ENCODE peak calls at places on chromosomes 13 and 19, in five cellular contexts. W is OCI-LY7, O is tibial nerve, J is choroid plexus epithelial cell, G is foreskin fibroblast. A is an unnamed sample.

GRCh38 chr13:40666905-40667621 is 622 bp upstream of the FOXO1 start:
- DNase-seq in W (peak), O (peak), J (no peak), G (peak), A (no peak)

GRCh38 chr19:16263115-16263839 is 61.3 kb upstream of the KLF2 start:
- DNase-seq in W (peak), O (no peak), J (no peak), G (no peak), A (no peak)

GRCh38 chr19:40519352-40520322 is 52.8 kb downstream of the SPTBN4 start:
- DNase-seq in W (no peak), O (no peak), J (peak), G (peak), A (no peak)

GRCh38 chr13:49545661-49546060 is 39.7 kb downstream of the RCBTB1 start:
- DNase-seq in W (no peak), O (no peak), J (no peak), G (no peak), A (no peak)

GRCh38 chr13:45441633-45442032 is 23.1 kb upstream of the COG3 start:
- DNase-seq in W (no peak), O (no peak), J (peak), G (peak), A (no peak)

GRCh38 chr13:25927363-25927762 is 124.5 kb downstream of the SHISA2 start:
- DNase-seq in W (no peak), O (no peak), J (no peak), G (no peak), A (no peak)

GRCh38 chr13:99281811-99282263 is 23.7 kb upstream of the GPR18 start:
- DNase-seq in W (no peak), O (peak), J (peak), G (no peak), A (no peak)

GRCh38 chr19:24086974-24087595 is at the start of gene ZNF254:
- DNase-seq in W (peak), O (peak), J (peak), G (peak), A (peak)

GRCh38 chr13:58190578-58190977 is 559.0 kb downstream of the PCDH17 start:
- DNase-seq in W (no peak), O (no peak), J (no peak), G (no peak), A (no peak)

GRCh38 chr13:94548382-94549240 is 47.3 kb downstream of the TGDS start:
- DNase-seq in W (peak), O (peak), J (peak), G (peak), A (peak)

GRCh38 chr13:86870388-86870966 is 800.7 kb upstream of the SLITRK5 start:
- DNase-seq in W (peak), O (no peak), J (peak), G (peak), A (no peak)

GRCh38 chr13:85798999-85799646 is at the start of gene SLITRK6:
- DNase-seq in W (no peak), O (no peak), J (peak), G (peak), A (no peak)

GRCh38 chr13:73303858-73304257 is 245.1 kb downstream of the KLF5 start:
- DNase-seq in W (no peak), O (no peak), J (peak), G (no peak), A (no peak)

GRCh38 chr13:54750521-54750920 is 1721.9 kb downstream of the OLFM4 start:
- DNase-seq in W (no peak), O (no peak), J (no peak), G (no peak), A (no peak)

GRCh38 chr19:13154241-13154778 is 4.1 kb downstream of the IER2 start:
- DNase-seq in W (peak), O (peak), J (peak), G (peak), A (peak)

GRCh38 chr19:58385313-58386165 is 1.5 kb upstream of the RPS5 start:
- DNase-seq in W (no peak), O (no peak), J (peak), G (no peak), A (no peak)

GRCh38 chr19:952049-952679 is 26.3 kb downstream of the ARID3A start:
- DNase-seq in W (no peak), O (no peak), J (no peak), G (no peak), A (no peak)

GRCh38 chr13:20191902-20192469 is 752 bp downstream of the GJB2 start:
- DNase-seq in W (no peak), O (no peak), J (peak), G (peak), A (no peak)

GRCh38 chr19:30214651-30215051 is 157.5 kb upstream of the ZNF536 start:
- DNase-seq in W (peak), O (no peak), J (no peak), G (peak), A (no peak)

DNA sequence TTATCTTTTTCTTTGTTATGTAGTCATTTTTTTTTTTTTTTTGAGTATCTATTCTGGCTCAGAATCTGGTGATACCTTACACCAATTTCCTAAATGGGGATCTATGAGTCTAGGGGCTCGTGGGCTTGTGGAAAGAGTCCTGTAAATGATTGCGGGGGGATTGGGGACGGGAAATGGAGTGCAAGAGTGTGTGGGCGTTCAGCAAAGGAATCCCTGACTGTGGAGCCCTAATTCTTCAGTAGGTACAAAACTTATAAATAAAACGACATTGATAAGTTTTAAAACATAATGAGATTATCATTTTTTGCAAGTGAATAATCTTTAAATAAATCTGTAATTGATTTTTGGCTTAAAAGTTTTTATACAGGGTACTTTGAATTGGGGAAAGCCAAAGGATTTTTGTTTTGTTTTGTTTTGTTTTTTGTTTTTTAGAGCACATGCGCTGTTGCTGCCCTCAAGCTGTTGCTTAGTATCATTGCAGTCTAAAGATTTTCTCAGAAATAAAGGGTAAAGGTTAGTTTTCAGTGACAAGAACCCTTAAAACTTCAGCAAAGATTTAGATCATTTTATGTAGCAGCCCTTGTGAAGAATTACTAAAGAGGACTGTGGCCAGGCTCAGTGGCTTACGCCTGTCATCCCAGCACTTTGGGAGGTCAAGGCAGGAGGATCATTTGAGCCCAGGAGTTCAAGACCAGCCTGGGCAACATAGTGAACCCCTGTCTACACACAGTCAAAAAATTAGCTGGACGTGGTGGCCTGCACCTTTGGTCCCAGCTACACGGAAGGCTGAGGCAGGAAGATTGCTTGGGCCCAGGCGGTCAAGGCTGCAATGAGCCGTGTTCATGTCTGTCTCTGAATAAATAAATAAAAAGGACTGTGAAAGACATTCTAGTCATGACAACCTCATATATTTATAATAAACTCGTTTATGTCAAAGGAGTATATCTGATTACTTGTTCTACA is 1.7 kb downstream of the ERCC5 start:
- DNase-seq in W (peak), O (no peak), J (peak), G (peak), A (no peak)
- H3K4me3 ChIP-seq in W (peak), O (peak), J (peak), G (peak), A (peak)

GRCh38 chr19:47381121-47381520 is 32.0 kb downstream of the DHX34 start:
- DNase-seq in W (no peak), O (no peak), J (no peak), G (no peak), A (no peak)
- TF ChIP-seq CTCF in W (no peak), O (no peak), J (no peak), G (no peak), A (no peak)

GRCh38 chr19:17796013-17796837 is 1.3 kb downstream of the B3GNT3 start:
- DNase-seq in W (no peak), O (no peak), J (no peak), G (no peak), A (no peak)
- H3K4me3 ChIP-seq in W (no peak), O (no peak), J (no peak), G (no peak), A (no peak)

GRCh38 chr13:80341771-80342271 is 895 bp upstream of the SPRY2 start:
- DNase-seq in W (no peak), O (no peak), J (peak), G (peak), A (peak)

GRCh38 chr13:80339841-80340642 is 884 bp downstream of the SPRY2 start:
- DNase-seq in W (no peak), O (no peak), J (peak), G (peak), A (peak)

GRCh38 chr13:80342541-80343371 is 1.8 kb upstream of the SPRY2 start:
- DNase-seq in W (peak), O (peak), J (peak), G (peak), A (peak)

GRCh38 chr13:80340643-80341097 is 256 bp downstream of the SPRY2 start:
- DNase-seq in W (no peak), O (no peak), J (peak), G (no peak), A (no peak)

DNA sequence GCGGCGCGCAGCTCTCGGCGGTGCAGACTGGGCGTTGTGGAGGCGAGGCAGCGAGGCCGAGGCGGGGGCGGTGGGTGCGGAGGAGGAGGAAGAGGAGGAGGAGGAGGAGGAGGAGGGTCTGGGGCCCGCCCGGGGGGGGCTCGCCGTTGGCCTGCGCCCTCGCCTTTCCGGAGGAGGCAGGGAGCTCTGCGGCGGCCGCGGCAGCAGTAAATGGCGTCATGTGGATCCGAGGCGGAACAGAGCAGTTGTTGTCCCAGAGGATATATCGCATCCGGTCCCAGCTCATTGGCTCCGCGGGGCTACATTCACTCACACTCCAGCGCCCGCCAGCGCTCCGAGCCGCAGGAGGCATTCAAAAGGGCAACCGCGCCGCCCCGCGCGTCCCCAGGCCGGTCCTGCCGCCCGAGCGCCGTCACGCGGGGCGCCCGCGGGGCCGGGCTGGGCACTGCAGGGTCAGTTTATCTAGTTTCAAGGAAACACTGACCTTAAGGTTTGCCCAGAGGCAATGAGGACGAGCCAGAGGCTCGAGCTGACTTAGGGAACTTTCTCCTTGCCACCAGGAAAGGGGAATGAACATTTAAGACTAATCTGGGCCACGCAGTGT is at the start of gene SPRY2:
- DNase-seq in W (no peak), O (peak), J (peak), G (peak), A (peak)
- TF ChIP-seq CTCF in W (no peak), O (peak), J (no peak), G (no peak), A (no peak)

GRCh38 chr19:44753619-44753931 is 5.1 kb downstream of the BCL3 start:
- DNase-seq in W (no peak), O (no peak), J (no peak), G (no peak), A (no peak)

GRCh38 chr19:44750713-44751112 is 2.2 kb downstream of the BCL3 start:
- DNase-seq in W (peak), O (no peak), J (no peak), G (no peak), A (no peak)

GRCh38 chr19:44753932-44754742 is 5.6 kb downstream of the BCL3 start:
- DNase-seq in W (peak), O (peak), J (peak), G (peak), A (peak)

GRCh38 chr19:44752816-44753618 is 4.5 kb downstream of the BCL3 start:
- DNase-seq in W (peak), O (peak), J (peak), G (peak), A (peak)

DNA sequence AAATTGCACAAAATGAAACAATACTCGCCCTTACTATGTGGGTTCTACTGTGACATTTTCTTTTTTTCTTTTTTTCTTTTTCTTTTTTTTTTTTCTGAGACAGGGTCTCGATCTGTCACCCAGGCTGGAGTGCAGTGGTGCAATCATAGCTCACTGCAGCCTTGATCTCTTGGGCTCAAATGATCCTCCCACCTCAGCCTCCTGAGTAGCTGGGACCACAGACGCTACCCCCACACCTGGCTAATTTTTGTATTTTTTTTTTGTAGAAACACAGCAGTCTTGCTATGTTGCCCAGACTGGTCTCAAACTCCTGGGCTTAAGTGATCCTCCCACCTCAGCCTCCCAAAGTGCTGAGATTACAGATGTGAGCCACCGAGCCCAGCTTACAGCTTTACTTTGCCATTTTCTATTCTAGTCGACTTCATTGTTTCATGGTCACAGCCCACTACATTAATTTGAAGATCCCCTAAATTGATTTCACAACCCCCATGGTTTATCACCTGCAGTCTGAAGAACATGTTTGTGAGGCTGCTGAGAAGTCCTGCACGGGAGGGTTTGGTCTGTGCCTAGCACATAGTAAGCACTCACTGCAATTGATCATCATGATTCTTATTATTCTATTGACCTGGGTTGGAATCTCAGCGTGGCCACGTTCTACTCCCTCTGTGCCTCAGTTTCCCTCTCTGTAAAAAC is 3.8 kb downstream of the BCL3 start:
- DNase-seq in W (peak), O (no peak), J (no peak), G (no peak), A (no peak)
- H3K4me3 ChIP-seq in W (peak), O (no peak), J (no peak), G (no peak), A (no peak)

GRCh38 chr13:71979616-71980015 is 112.6 kb upstream of the DACH1 start:
- DNase-seq in W (peak), O (no peak), J (peak), G (peak), A (no peak)
- TF ChIP-seq CTCF in W (peak), O (no peak), J (peak), G (no peak), A (no peak)

GRCh38 chr13:47372742-47373141 is 475.9 kb upstream of the HTR2A start:
- DNase-seq in W (no peak), O (no peak), J (peak), G (peak), A (no peak)
- H3K4me3 ChIP-seq in W (no peak), O (no peak), J (no peak), G (no peak), A (no peak)

GRCh38 chr19:4911786-4912672 is 2.7 kb downstream of the UHRF1 start:
- DNase-seq in W (peak), O (peak), J (peak), G (peak), A (peak)
- TF ChIP-seq CTCF in W (peak), O (peak), J (peak), G (peak), A (peak)

GRCh38 chr13:33487575-33488243 is 202.2 kb upstream of the STARD13 start:
- DNase-seq in W (peak), O (no peak), J (peak), G (peak), A (no peak)
- H3K4me3 ChIP-seq in W (no peak), O (no peak), J (no peak), G (no peak), A (no peak)

A was measured in dorsolateral prefrontal cortex.